ENCODE peak calls at places on chromosome 2, in four cellular contexts. L is HepG2, P is ELR, J is SK-MEL-5. I is an unnamed sample.
A peak's percentile ranks its signal among the peaks of the same experiment; 100 is the strongest.

GRCh38 chr2:31205613-31206012 is 11.7 kb downstream of the CAPN14 start:
- DNase-seq in J (no peak), P (no peak), L (no peak), I (no peak)

GRCh38 chr2:120421830-120422175 is 75.9 kb downstream of the INHBB start:
- DNase-seq in P (no peak), J (no peak), L (no peak), I (no peak)

GRCh38 chr2:201847483-201847882 is 41.1 kb downstream of the CDK15 start:
- DNase-seq in P (no peak), L (no peak), J (no peak), I (no peak)

GRCh38 chr2:11142330-11142729 is 12.9 kb upstream of the SLC66A3 start:
- DNase-seq in J (no peak), L (no peak), P (no peak), I (no peak)

GRCh38 chr2:200705305-200705985 is 106.3 kb upstream of the BZW1 start:
- DNase-seq in P (peak; percentile 57), J (peak; percentile 61), L (peak; percentile 30), I (no peak)

GRCh38 chr2:120820263-120820884 is 84.7 kb downstream of the GLI2 start:
- DNase-seq in L (no peak), J (no peak), P (peak; percentile 73), I (no peak)

GRCh38 chr2:64017811-64018714 is 1.2 kb downstream of the VPS54 start:
- DNase-seq in L (no peak), J (peak; percentile 47), P (peak; percentile 56), I (peak; percentile 55)

GRCh38 chr2:42186945-42187632 is 17.9 kb downstream of the EML4 start:
- DNase-seq in P (no peak), L (no peak), J (no peak), I (no peak)

GRCh38 chr2:19819097-19820065 is 82.4 kb downstream of the TTC32 start:
- DNase-seq in L (no peak), J (peak; percentile 20), P (peak; percentile 95), I (peak; percentile 93)

GRCh38 chr2:105261061-105261460 is 19.5 kb downstream of the GPR45 start:
- DNase-seq in P (peak; percentile 92), L (no peak), J (no peak), I (peak; percentile 39)

GRCh38 chr2:68912732-68913131 is 40.0 kb downstream of the GKN2 start:
- DNase-seq in J (no peak), L (no peak), P (no peak), I (no peak)

GRCh38 chr2:214193943-214194342 is 216.9 kb upstream of the VWC2L start:
- DNase-seq in P (peak; percentile 78), J (no peak), L (no peak), I (peak; percentile 35)

GRCh38 chr2:19348692-19349091 is 9.7 kb downstream of the OSR1 start:
- DNase-seq in L (no peak), J (no peak), P (no peak), I (no peak)

GRCh38 chr2:23445450-23445868 is 60.5 kb downstream of the KLHL29 start:
- DNase-seq in L (no peak), J (no peak), P (peak; percentile 88), I (peak; percentile 89)

GRCh38 chr2:98927059-98927458 is 9.0 kb downstream of the CRACDL start:
- DNase-seq in P (no peak), J (no peak), L (no peak), I (no peak)

GRCh38 chr2:105327690-105328089 is 1.8 kb downstream of the TGFBRAP1 start:
- DNase-seq in J (no peak), L (no peak), P (peak; percentile 10), I (no peak)

GRCh38 chr2:191441761-191442160 is 196.6 kb downstream of the MYO1B start:
- DNase-seq in P (peak; percentile 45), L (no peak), J (no peak), I (no peak)

GRCh38 chr2:212646698-212647097 is 108.1 kb upstream of the ERBB4 start:
- DNase-seq in J (no peak), P (peak; percentile 93), L (no peak), I (peak; percentile 66)

GRCh38 chr2:20093263-20094141 is 42.1 kb upstream of the LAPTM4A start:
- DNase-seq in J (peak; percentile 89), P (peak; percentile 89), L (peak; percentile 95), I (peak; percentile 85)